ENCODE peak calls at places on chromosomes 6 and 20, in eight cellular contexts. G is MM.1S, I is uterus, O is fibroblast of pulmonary artery, C is A549, X is PC-9, F is OCI-LY7, N is astrocyte of the spinal cord. M is an unnamed sample.

GRCh38 chr20:13105864-13106457 is 97.2 kb downstream of the SPTLC3 start:
- DNase-seq in G (peak), I (no peak), O (peak), C (peak), X (no peak), F (peak), N (peak), M (no peak)

GRCh38 chr20:20694591-20694990 is 17.9 kb downstream of the RALGAPA2 start:
- DNase-seq in G (no peak), I (no peak), O (no peak), C (no peak), X (no peak), F (no peak), N (no peak), M (no peak)

GRCh38 chr20:62704341-62704948 is 4.2 kb upstream of the NTSR1 start:
- DNase-seq in G (no peak), I (peak), O (peak), C (peak), X (peak), F (no peak), N (peak), M (peak)

GRCh38 chr6:142810952-142811514 is 133.9 kb downstream of the HIVEP2 start:
- DNase-seq in G (no peak), I (no peak), O (no peak), C (no peak), X (no peak), F (no peak), N (no peak), M (no peak)

GRCh38 chr6:75526502-75527127 is 33.0 kb upstream of the FILIP1 start:
- DNase-seq in G (peak), I (peak), O (peak), C (peak), X (peak), F (peak), N (peak), M (peak)

GRCh38 chr6:133961831-133962230 is 8.8 kb downstream of the TBPL1 start:
- DNase-seq in G (no peak), I (no peak), O (no peak), C (no peak), X (no peak), F (no peak), N (peak), M (no peak)

GRCh38 chr20:58700823-58701222 is 8.2 kb downstream of the NPEPL1 start:
- DNase-seq in G (no peak), I (no peak), O (no peak), C (no peak), X (no peak), F (no peak), N (no peak), M (no peak)

GRCh38 chr20:52536040-52536439 is 344.5 kb upstream of the ZFP64 start:
- DNase-seq in G (no peak), I (no peak), O (no peak), C (no peak), X (no peak), F (no peak), N (no peak), M (no peak)

GRCh38 chr20:20369353-20370086 is 1.6 kb downstream of the INSM1 start:
- DNase-seq in G (peak), I (no peak), O (no peak), C (no peak), X (no peak), F (no peak), N (no peak), M (no peak)

GRCh38 chr20:51861726-51862466 is 59.6 kb upstream of the SALL4 start:
- DNase-seq in G (no peak), I (no peak), O (no peak), C (no peak), X (no peak), F (no peak), N (peak), M (no peak)

GRCh38 chr6:108565893-108566292 is 5.2 kb downstream of the FOXO3 start:
- DNase-seq in G (peak), I (peak), O (peak), C (no peak), X (no peak), F (peak), N (peak), M (peak)

GRCh38 chr6:54291146-54291545 is 17.1 kb upstream of the TINAG start:
- DNase-seq in G (no peak), I (no peak), O (peak), C (no peak), X (no peak), F (no peak), N (peak), M (no peak)

GRCh38 chr20:63409066-63409833 is 48.1 kb upstream of the CHRNA4 start:
- DNase-seq in G (no peak), I (no peak), O (no peak), C (no peak), X (no peak), F (peak), N (no peak), M (peak)

GRCh38 chr6:136486357-136486756 is 63.9 kb downstream of the MAP7 start:
- DNase-seq in G (no peak), I (no peak), O (no peak), C (no peak), X (no peak), F (no peak), N (no peak), M (no peak)

GRCh38 chr6:160178271-160178670 is 56.7 kb downstream of the SLC22A1 start:
- DNase-seq in G (no peak), I (no peak), O (no peak), C (no peak), X (no peak), F (no peak), N (no peak), M (no peak)

GRCh38 chr20:3382836-3383235 is 24.6 kb downstream of the DNAAF9 start:
- DNase-seq in G (no peak), I (no peak), O (no peak), C (no peak), X (no peak), F (no peak), N (no peak), M (no peak)

GRCh38 chr20:58891686-58892125 is 39.2 kb downstream of the GNAS start:
- DNase-seq in G (peak), I (peak), O (peak), C (peak), X (no peak), F (peak), N (no peak), M (no peak)

GRCh38 chr6:47785187-47785586 is 3.4 kb downstream of the OPN5 start:
- DNase-seq in G (no peak), I (no peak), O (no peak), C (no peak), X (no peak), F (no peak), N (no peak), M (no peak)

GRCh38 chr20:23647346-23647745 is 9.6 kb upstream of the CST3 start:
- DNase-seq in G (no peak), I (no peak), O (no peak), C (no peak), X (no peak), F (no peak), N (no peak), M (no peak)

GRCh38 chr6:780669-781068 is 87.7 kb upstream of the EXOC2 start:
- DNase-seq in G (no peak), I (no peak), O (no peak), C (no peak), X (no peak), F (no peak), N (no peak), M (no peak)

GRCh38 chr20:32007787-32008616 is 2.2 kb upstream of the CCM2L start:
- DNase-seq in G (no peak), I (peak), O (peak), C (no peak), X (no peak), F (no peak), N (no peak), M (no peak)

GRCh38 chr20:23369424-23369823 is 7.4 kb downstream of the GZF1 start:
- DNase-seq in G (no peak), I (no peak), O (no peak), C (no peak), X (no peak), F (no peak), N (no peak), M (no peak)

GRCh38 chr6:144434308-144434990 is 149.3 kb downstream of the UTRN start:
- DNase-seq in G (no peak), I (no peak), O (peak), C (no peak), X (peak), F (no peak), N (peak), M (no peak)

GRCh38 chr6:155693573-155694428 is 238.2 kb upstream of the NOX3 start:
- DNase-seq in G (no peak), I (no peak), O (no peak), C (no peak), X (no peak), F (no peak), N (no peak), M (no peak)

GRCh38 chr6:55953384-55953783 is 78.0 kb upstream of the BMP5 start:
- DNase-seq in G (no peak), I (no peak), O (peak), C (peak), X (no peak), F (no peak), N (peak), M (no peak)
- TF ChIP-seq CTCF in G (peak), I (peak), O (peak), C (peak), X (peak), F (peak), N (peak), M (peak)

GRCh38 chr6:80022803-80023202 is 18.4 kb downstream of the TTK start:
- DNase-seq in G (no peak), I (no peak), O (peak), C (no peak), X (no peak), F (no peak), N (peak), M (no peak)

GRCh38 chr6:80020381-80021120 is 16.1 kb downstream of the TTK start:
- DNase-seq in G (no peak), I (no peak), O (no peak), C (no peak), X (no peak), F (no peak), N (no peak), M (no peak)

GRCh38 chr6:80021591-80021990 is 17.1 kb downstream of the TTK start:
- DNase-seq in G (no peak), I (no peak), O (no peak), C (no peak), X (no peak), F (no peak), N (no peak), M (no peak)

DNA sequence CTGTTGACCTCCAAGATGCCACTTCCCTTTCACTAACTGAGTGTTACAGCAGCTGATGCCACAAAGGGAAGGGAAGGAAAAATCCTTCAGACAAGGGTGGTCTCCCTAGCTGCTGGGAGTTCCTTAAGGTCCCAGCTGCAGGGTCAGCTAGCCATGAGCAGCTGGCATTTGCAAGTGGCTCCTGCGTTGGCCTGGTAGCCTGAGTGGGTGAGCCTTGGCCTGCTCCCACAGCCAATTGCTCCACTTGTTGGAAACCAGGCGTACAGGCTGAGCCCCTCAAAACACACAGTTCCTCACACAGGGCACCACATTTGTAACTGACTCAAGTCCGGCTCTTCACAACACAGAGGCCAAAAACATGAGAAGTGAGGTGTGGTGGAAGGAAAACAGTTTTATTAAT is 16.7 kb downstream of the TTK start:
- DNase-seq in G (no peak), I (no peak), O (no peak), C (no peak), X (no peak), F (no peak), N (no peak), M (no peak)
- TF ChIP-seq CTCF in G (no peak), I (no peak), O (no peak), C (no peak), X (no peak), F (no peak), N (no peak), M (no peak)

GRCh38 chr6:157669747-157670216 is 153.3 kb upstream of the SNX9 start:
- DNase-seq in G (no peak), I (peak), O (peak), C (peak), X (no peak), F (no peak), N (peak), M (peak)
- TF ChIP-seq CTCF in G (no peak), I (peak), O (peak), C (no peak), X (no peak), F (no peak), N (peak), M (no peak)

GRCh38 chr6:149899486-149899885 is 1.6 kb upstream of the RAET1E start:
- DNase-seq in G (no peak), I (no peak), O (no peak), C (no peak), X (no peak), F (no peak), N (no peak), M (no peak)

GRCh38 chr6:149897015-149897697 is 757 bp downstream of the RAET1E start:
- DNase-seq in G (no peak), I (peak), O (peak), C (peak), X (peak), F (no peak), N (peak), M (peak)

GRCh38 chr6:149896491-149896890 is 1.4 kb downstream of the RAET1E start:
- DNase-seq in G (no peak), I (no peak), O (peak), C (no peak), X (no peak), F (no peak), N (peak), M (no peak)

GRCh38 chr6:149898966-149899365 is 1.1 kb upstream of the RAET1E start:
- DNase-seq in G (no peak), I (no peak), O (no peak), C (no peak), X (no peak), F (no peak), N (no peak), M (no peak)

DNA sequence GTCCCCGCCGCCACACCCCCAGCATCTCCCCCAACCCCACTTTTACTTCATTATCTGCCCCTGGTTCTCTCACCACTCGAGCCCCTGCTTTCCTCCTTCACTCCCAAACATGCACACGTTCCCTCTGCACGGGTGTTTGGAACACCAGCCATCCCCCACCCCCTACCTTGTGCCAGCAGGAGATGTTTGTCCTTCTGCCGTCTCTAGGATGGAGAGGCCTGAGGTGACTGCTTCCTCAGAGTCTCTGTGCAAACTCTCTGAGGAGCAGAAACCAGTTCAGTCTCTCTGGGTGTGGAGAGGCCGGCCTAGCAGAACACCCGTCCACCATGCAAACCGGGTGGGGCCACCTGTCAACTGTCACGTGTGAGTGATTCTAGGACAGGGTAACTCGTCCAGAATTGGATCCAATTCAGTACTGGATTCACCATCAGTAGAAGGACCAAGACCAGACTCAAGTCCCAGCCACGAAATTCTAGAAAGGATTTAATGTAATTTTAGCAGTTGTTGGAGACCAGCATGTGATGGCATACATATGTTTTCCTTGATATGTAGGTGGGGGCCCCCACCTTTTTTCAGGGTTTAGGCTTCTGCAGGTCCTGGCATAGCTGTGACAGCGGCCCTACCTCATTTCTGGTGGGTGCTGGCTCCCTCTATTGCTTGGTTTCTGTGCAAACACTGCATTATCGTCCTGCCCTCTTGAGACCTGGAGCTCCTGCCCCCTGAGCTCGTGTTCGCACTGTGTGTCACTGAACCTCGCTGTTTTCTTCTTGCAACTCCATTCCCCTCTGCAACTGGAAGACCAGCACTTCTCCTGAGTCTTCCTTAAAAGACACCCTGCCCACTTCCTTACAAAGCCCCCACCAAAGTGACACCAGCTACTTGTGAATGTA is at the start of gene RAET1E:
- DNase-seq in G (no peak), I (no peak), O (no peak), C (no peak), X (no peak), F (peak), N (no peak), M (no peak)
- TF ChIP-seq CTCF in G (no peak), I (no peak), O (no peak), C (peak), X (no peak), F (peak), N (peak), M (no peak)

DNA sequence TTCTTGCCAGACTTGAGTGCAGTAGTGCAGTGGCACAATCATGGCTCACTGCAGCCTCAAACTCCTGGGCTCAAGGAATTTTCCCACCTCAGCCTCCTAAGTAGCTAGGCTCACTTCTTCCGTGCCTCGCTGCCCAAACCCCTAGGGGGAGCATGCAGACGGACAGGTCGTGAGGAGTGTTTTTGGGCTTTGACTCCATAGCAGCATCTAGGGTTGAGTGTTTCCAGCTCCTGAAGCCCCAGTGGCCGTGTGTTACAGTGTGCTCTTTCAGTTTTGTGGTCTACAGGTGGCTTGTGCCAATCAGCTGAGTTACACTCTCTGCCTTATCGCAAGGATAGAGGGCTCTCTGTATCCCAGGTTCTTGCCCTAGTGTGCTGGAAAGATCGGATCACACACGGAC is 33.4 kb downstream of the NCOA3 start:
- DNase-seq in G (no peak), I (no peak), O (no peak), C (no peak), X (no peak), F (peak), N (no peak), M (no peak)
- TF ChIP-seq CTCF in G (no peak), I (no peak), O (no peak), C (peak), X (no peak), F (peak), N (peak), M (no peak)

DNA sequence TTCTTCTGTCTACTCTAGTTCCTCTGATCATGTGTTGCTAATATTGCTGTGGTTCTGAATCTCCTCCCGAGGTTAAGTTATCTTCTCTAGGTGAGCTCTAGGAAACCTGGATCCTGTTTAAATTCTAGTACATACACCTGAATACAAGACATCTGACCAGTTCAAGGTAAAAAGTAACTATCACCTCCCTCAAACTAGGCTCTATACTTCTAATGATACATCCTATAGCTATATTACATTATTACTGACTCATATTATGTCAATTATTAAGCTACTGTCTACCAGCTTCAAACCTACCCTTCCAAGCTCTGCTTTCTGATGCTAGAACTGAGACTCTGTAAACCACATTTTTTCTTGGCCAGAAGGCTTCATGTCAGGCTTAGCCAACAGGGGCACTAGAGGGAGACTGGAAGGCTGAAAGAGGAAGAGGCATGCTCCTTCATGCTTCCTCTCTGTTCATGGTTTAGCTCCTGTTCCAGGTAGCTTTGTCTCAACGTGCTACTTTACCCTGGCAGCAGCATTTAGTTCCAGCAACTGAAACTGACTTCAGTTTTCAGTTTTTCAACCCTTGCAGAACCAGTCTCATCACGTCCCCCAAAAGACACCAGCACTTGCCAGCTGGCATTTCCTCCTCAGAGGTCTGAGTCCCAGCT is 148.4 kb upstream of the TOP1 start:
- DNase-seq in G (peak), I (no peak), O (no peak), C (no peak), X (no peak), F (peak), N (no peak), M (no peak)
- TF ChIP-seq CTCF in G (peak), I (no peak), O (no peak), C (no peak), X (no peak), F (peak), N (no peak), M (no peak)

GRCh38 chr20:6178537-6178936 is 55.7 kb upstream of the FERMT1 start:
- DNase-seq in G (peak), I (no peak), O (peak), C (no peak), X (no peak), F (peak), N (peak), M (no peak)

GRCh38 chr20:6180531-6180930 is 57.7 kb upstream of the FERMT1 start:
- DNase-seq in G (no peak), I (no peak), O (no peak), C (no peak), X (no peak), F (no peak), N (no peak), M (no peak)

GRCh38 chr20:6185268-6185667 is 62.4 kb upstream of the FERMT1 start:
- DNase-seq in G (no peak), I (no peak), O (no peak), C (no peak), X (no peak), F (no peak), N (no peak), M (no peak)

GRCh38 chr20:6184086-6184485 is 61.3 kb upstream of the FERMT1 start:
- DNase-seq in G (no peak), I (no peak), O (no peak), C (no peak), X (no peak), F (no peak), N (no peak), M (no peak)
- TF ChIP-seq CTCF in G (no peak), I (no peak), O (peak), C (no peak), X (no peak), F (peak), N (no peak), M (no peak)